ENCODE peak calls at places on chromosome 18, in four cellular contexts. H is activated T-cell treated with anti-CD3 and anti-CD28 coated beads for 1 hour, L is AG10803, G is ascending aorta. K is an unnamed sample.

GRCh38 chr18:31555971-31556747 is 35.5 kb upstream of the TTR start:
- DNase-seq in H (no peak), L (peak), G (no peak), K (peak)

GRCh38 chr18:26051845-26052244 is 38.6 kb downstream of the SS18 start:
- DNase-seq in G (no peak), H (no peak), L (no peak), K (no peak)

GRCh38 chr18:13242797-13243196 is 24.2 kb downstream of the LDLRAD4 start:
- DNase-seq in H (no peak), G (no peak), L (no peak), K (no peak)

GRCh38 chr18:62987035-62987830 is 271.9 kb downstream of the PHLPP1 start:
- DNase-seq in G (no peak), H (no peak), L (no peak), K (no peak)

GRCh38 chr18:76421291-76422078 is 73.6 kb downstream of the ZNF516 start:
- DNase-seq in L (no peak), H (no peak), G (no peak), K (no peak)

GRCh38 chr18:79698668-79699335 is 19.2 kb downstream of the CTDP1 start:
- DNase-seq in L (peak), G (no peak), H (no peak), K (peak)

GRCh38 chr18:41162781-41163180 is 792.3 kb upstream of the PIK3C3 start:
- DNase-seq in G (no peak), L (no peak), H (no peak), K (no peak)

GRCh38 chr18:5527603-5528002 is 16.2 kb downstream of the EPB41L3 start:
- DNase-seq in L (peak), G (no peak), H (no peak), K (peak)

GRCh38 chr18:70659026-70659726 is 370.3 kb downstream of the SOCS6 start:
- DNase-seq in H (peak), L (no peak), G (no peak), K (no peak)

GRCh38 chr18:61606759-61607158 is 273.5 kb downstream of the CDH20 start:
- DNase-seq in L (peak), G (no peak), H (no peak), K (peak)

GRCh38 chr18:48728204-48728833 is 189.5 kb downstream of the CTIF start:
- DNase-seq in G (no peak), L (peak), H (no peak), K (peak)

GRCh38 chr18:78977627-78978271 is 1.9 kb upstream of the SALL3 start:
- DNase-seq in G (no peak), H (no peak), L (no peak), K (no peak)

GRCh38 chr18:63208676-63209075 is 110.9 kb downstream of the BCL2 start:
- DNase-seq in L (no peak), G (no peak), H (no peak), K (no peak)

GRCh38 chr18:7592305-7593071 is 25.4 kb downstream of the PTPRM start:
- DNase-seq in L (no peak), G (no peak), H (no peak), K (no peak)

GRCh38 chr18:76847926-76848325 is 25.6 kb downstream of the ZNF236 start:
- DNase-seq in H (no peak), G (no peak), L (no peak), K (no peak)

GRCh38 chr18:30439174-30439573 is 603.4 kb downstream of the DSC3 start:
- DNase-seq in G (no peak), H (no peak), L (no peak), K (no peak)

GRCh38 chr18:22297008-22297407 is 120.7 kb downstream of the CTAGE1 start:
- DNase-seq in G (no peak), L (no peak), H (no peak), K (no peak)

GRCh38 chr18:54776282-54776977 is 51.8 kb upstream of the RAB27B start:
- DNase-seq in G (no peak), H (no peak), L (peak), K (peak)

GRCh38 chr18:48002933-48003365 is 72.5 kb upstream of the SMAD2 start:
- DNase-seq in H (no peak), G (peak), L (peak), K (peak)

GRCh38 chr18:58362027-58362575 is 266.8 kb downstream of the ALPK2 start:
- DNase-seq in G (peak), L (peak), H (no peak), K (peak)

GRCh38 chr18:7273301-7273911 is 42.5 kb downstream of the LRRC30 start:
- DNase-seq in H (no peak), G (peak), L (peak), K (peak)

GRCh38 chr18:42174909-42175308 is 219.9 kb downstream of the PIK3C3 start:
- DNase-seq in H (no peak), L (peak), G (no peak), K (peak)

GRCh38 chr18:23133860-23134779 is 1.2 kb upstream of the CABLES1 start:
- DNase-seq in H (no peak), L (no peak), G (no peak), K (no peak)